ENCODE peak calls at places on chromosomes 6 and 20, in ten cellular contexts. J, E, W, K, U, N, B, A, T and X are unnamed samples.

GRCh38 chr6:26249959-26250805 is 114.8 kb upstream of the BTN3A2 start:
- DNase-seq in J (peak; percentile 82), E (peak; percentile 39), W (peak; percentile 49), K (peak; percentile 31), U (no peak), N (no peak), B (no peak), A (peak; percentile 56), T (no peak), X (no peak)

GRCh38 chr6:137155830-137156229 is 17.6 kb downstream of the IL22RA2 start:
- DNase-seq in J (no peak), E (no peak), W (no peak), K (no peak), U (no peak), N (no peak), B (no peak), A (no peak), T (no peak), X (no peak)

GRCh38 chr6:111342913-111343312 is 140.1 kb downstream of the REV3L start:
- DNase-seq in J (no peak), E (no peak), W (no peak), K (no peak), U (no peak), N (no peak), B (no peak), A (no peak), T (no peak), X (no peak)

GRCh38 chr6:149158076-149158475 is 159.4 kb upstream of the TAB2 start:
- DNase-seq in J (no peak), E (no peak), W (no peak), K (no peak), U (no peak), N (no peak), B (no peak), A (no peak), T (no peak), X (no peak)

GRCh38 chr6:7129784-7130569 is 22.2 kb downstream of the RREB1 start:
- DNase-seq in J (no peak), E (no peak), W (no peak), K (no peak), U (peak; percentile 74), N (no peak), B (peak; percentile 45), A (no peak), T (no peak), X (peak; percentile 81)

GRCh38 chr6:124881898-124882579 is 80.2 kb upstream of the RNF217 start:
- DNase-seq in J (no peak), E (no peak), W (peak; percentile 36), K (peak; percentile 17), U (no peak), N (peak; percentile 24), B (peak; percentile 24), A (no peak), T (no peak), X (no peak)

GRCh38 chr6:147108256-147108910 is 95.8 kb upstream of the STXBP5 start:
- DNase-seq in J (peak; percentile 48), E (no peak), W (no peak), K (no peak), U (no peak), N (no peak), B (no peak), A (no peak), T (no peak), X (no peak)

GRCh38 chr6:116332096-116332495 is 38.7 kb upstream of the DSE start:
- DNase-seq in J (no peak), E (no peak), W (no peak), K (no peak), U (no peak), N (no peak), B (no peak), A (no peak), T (no peak), X (no peak)

GRCh38 chr6:138500867-138501446 is 1.7 kb upstream of the NHSL1 start:
- DNase-seq in J (no peak), E (no peak), W (no peak), K (no peak), U (no peak), N (no peak), B (no peak), A (no peak), T (no peak), X (no peak)

GRCh38 chr20:25083773-25084615 is 2.1 kb upstream of the VSX1 start:
- DNase-seq in J (no peak), E (no peak), W (peak; percentile 54), K (no peak), U (no peak), N (no peak), B (no peak), A (no peak), T (no peak), X (no peak)

GRCh38 chr6:129565331-129565730 is 144.6 kb downstream of the ARHGAP18 start:
- DNase-seq in J (no peak), E (no peak), W (no peak), K (no peak), U (no peak), N (no peak), B (no peak), A (no peak), T (no peak), X (no peak)

GRCh38 chr6:124885171-124885570 is 77.1 kb upstream of the RNF217 start:
- DNase-seq in J (no peak), E (no peak), W (no peak), K (no peak), U (no peak), N (no peak), B (no peak), A (no peak), T (no peak), X (no peak)